ENCODE peak calls at places on chromosomes 7 and 10, in ten cellular contexts. W is heart left ventricle, H is PC-9, U is ovary, B is K562, J is tibial artery, Q is kidney, C is breast epithelium, O is mucosa of descending colon, E is WERI-Rb-1. K is an unnamed sample.

GRCh38 chr10:46028584-46029570 is 1.5 kb downstream of the NCOA4 start:
- DNase-seq in W (no peak), H (peak; percentile 85), U (no peak), B (no peak), J (no peak), Q (no peak), C (no peak), O (no peak), E (peak; percentile 24), K (no peak)

GRCh38 chr7:21642422-21642821 is 99.6 kb downstream of the DNAH11 start:
- DNase-seq in W (no peak), H (no peak), U (no peak), B (no peak), J (no peak), Q (no peak), C (no peak), O (no peak), E (no peak), K (no peak)

GRCh38 chr7:50308301-50309129 is 4.0 kb downstream of the IKZF1 start:
- DNase-seq in W (no peak), H (no peak), U (no peak), B (peak; percentile 38), J (no peak), Q (no peak), C (no peak), O (no peak), E (no peak), K (no peak)

GRCh38 chr7:6658618-6659345 is 21.7 kb downstream of the ZNF316 start:
- DNase-seq in W (no peak), H (no peak), U (no peak), B (no peak), J (no peak), Q (no peak), C (no peak), O (no peak), E (no peak), K (no peak)

GRCh38 chr10:96217711-96218110 is 53.7 kb downstream of the BLNK start:
- DNase-seq in W (no peak), H (no peak), U (no peak), B (no peak), J (no peak), Q (no peak), C (no peak), O (no peak), E (no peak), K (no peak)

GRCh38 chr10:79393924-79394610 is 46.8 kb downstream of the PPIF start:
- DNase-seq in W (peak; percentile 18), H (no peak), U (no peak), B (no peak), J (no peak), Q (peak; percentile 50), C (peak; percentile 14), O (peak; percentile 18), E (no peak), K (peak; percentile 7)

GRCh38 chr7:12786494-12786893 is 99.1 kb downstream of the ARL4A start:
- DNase-seq in W (no peak), H (no peak), U (no peak), B (no peak), J (no peak), Q (no peak), C (no peak), O (no peak), E (no peak), K (no peak)

GRCh38 chr10:98528166-98528784 is 81.5 kb upstream of the HPS1 start:
- DNase-seq in W (no peak), H (no peak), U (no peak), B (no peak), J (no peak), Q (no peak), C (no peak), O (no peak), E (no peak), K (no peak)

GRCh38 chr10:34748357-34748756 is 66.7 kb downstream of the PARD3 start:
- DNase-seq in W (no peak), H (no peak), U (no peak), B (no peak), J (no peak), Q (no peak), C (no peak), O (no peak), E (no peak), K (no peak)

GRCh38 chr7:32586291-32587221 is 91.3 kb downstream of the AVL9 start:
- DNase-seq in W (peak; percentile 74), H (no peak), U (no peak), B (peak; percentile 21), J (no peak), Q (no peak), C (no peak), O (no peak), E (no peak), K (peak; percentile 54)

GRCh38 chr10:3778708-3779108 is 6.3 kb downstream of the KLF6 start:
- DNase-seq in W (no peak), H (no peak), U (peak; percentile 1), B (no peak), J (no peak), Q (no peak), C (no peak), O (no peak), E (no peak), K (no peak)

GRCh38 chr10:14686356-14686755 is 88.3 kb downstream of the FAM107B start:
- DNase-seq in W (no peak), H (no peak), U (no peak), B (no peak), J (no peak), Q (no peak), C (no peak), O (no peak), E (no peak), K (no peak)

GRCh38 chr7:92835140-92835850 is 1.1 kb downstream of the CDK6 start:
- DNase-seq in W (peak; percentile 54), H (peak; percentile 84), U (peak; percentile 46), B (peak; percentile 67), J (peak; percentile 70), Q (peak; percentile 86), C (peak; percentile 53), O (peak; percentile 77), E (peak; percentile 40), K (peak; percentile 49)

GRCh38 chr10:1180836-1181235 is 124.7 kb downstream of the WDR37 start:
- DNase-seq in W (no peak), H (no peak), U (no peak), B (no peak), J (peak; percentile 19), Q (no peak), C (peak; percentile 3), O (no peak), E (no peak), K (no peak)

GRCh38 chr7:86914468-86915054 is 144.9 kb downstream of the ELAPOR2 start:
- DNase-seq in W (no peak), H (no peak), U (no peak), B (peak; percentile 34), J (no peak), Q (no peak), C (no peak), O (no peak), E (no peak), K (no peak)

GRCh38 chr10:108653466-108653865 is 1269.8 kb downstream of the XPNPEP1 start:
- DNase-seq in W (no peak), H (no peak), U (no peak), B (no peak), J (no peak), Q (no peak), C (no peak), O (no peak), E (no peak), K (no peak)

GRCh38 chr10:11192304-11193018 is 174.8 kb downstream of the CELF2 start:
- DNase-seq in W (peak; percentile 65), H (no peak), U (no peak), B (no peak), J (peak; percentile 77), Q (no peak), C (no peak), O (no peak), E (no peak), K (peak; percentile 57)
- H3K36me3 ChIP-seq in W (peaks cover 10% of the 10 kb centered on the region), H (no peaks in the 10 kb centered on the region), U (no peaks in the 10 kb centered on the region), B (no peaks in the 10 kb centered on the region), J (peaks cover 7% of the 10 kb centered on the region), Q (no peaks in the 10 kb centered on the region), C (no peaks in the 10 kb centered on the region), O (no peaks in the 10 kb centered on the region), E (no peaks in the 10 kb centered on the region), K (no peaks in the 10 kb centered on the region)

DNA sequence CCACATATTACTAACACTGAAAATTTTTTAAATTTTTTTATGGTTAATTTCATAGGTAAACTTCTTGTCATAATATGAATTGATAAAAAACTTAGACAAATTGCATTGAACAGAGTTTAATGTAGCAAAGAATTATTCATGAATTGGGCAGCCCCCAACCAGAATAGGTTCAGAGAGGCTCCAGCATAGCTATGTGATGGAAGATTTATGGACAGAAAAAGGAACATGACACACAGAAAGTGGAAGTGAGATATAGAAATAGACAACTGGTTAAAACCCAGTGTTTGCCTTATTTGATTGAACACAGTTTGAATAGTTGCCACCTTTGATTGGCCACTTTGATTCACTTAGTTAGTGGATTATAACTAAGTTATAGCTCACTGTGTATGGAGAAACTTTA is 87.2 kb downstream of the AHR start:
- DNase-seq in W (no peak), H (no peak), U (no peak), B (no peak), J (no peak), Q (no peak), C (no peak), O (no peak), E (no peak), K (no peak)
- TF ChIP-seq CTCF in W (no peak), H (no peak), U (no peak), B (no peak), J (no peak), Q (no peak), C (no peak), O (no peak), E (no peak), K (no peak)

GRCh38 chr10:70197235-70197952 is 27.1 kb upstream of the SAR1A start:
- DNase-seq in W (no peak), H (no peak), U (no peak), B (no peak), J (no peak), Q (no peak), C (no peak), O (no peak), E (no peak), K (no peak)
- H3K36me3 ChIP-seq in W (peaks cover 42% of the 10 kb centered on the region), H (peaks cover 19% of the 10 kb centered on the region), U (no peaks in the 10 kb centered on the region), B (peaks cover 48% of the 10 kb centered on the region), J (peaks cover 27% of the 10 kb centered on the region), Q (no peaks in the 10 kb centered on the region), C (peaks cover 9% of the 10 kb centered on the region), O (no peaks in the 10 kb centered on the region), E (peaks cover 41% of the 10 kb centered on the region), K (peaks cover 41% of the 10 kb centered on the region)

DNA sequence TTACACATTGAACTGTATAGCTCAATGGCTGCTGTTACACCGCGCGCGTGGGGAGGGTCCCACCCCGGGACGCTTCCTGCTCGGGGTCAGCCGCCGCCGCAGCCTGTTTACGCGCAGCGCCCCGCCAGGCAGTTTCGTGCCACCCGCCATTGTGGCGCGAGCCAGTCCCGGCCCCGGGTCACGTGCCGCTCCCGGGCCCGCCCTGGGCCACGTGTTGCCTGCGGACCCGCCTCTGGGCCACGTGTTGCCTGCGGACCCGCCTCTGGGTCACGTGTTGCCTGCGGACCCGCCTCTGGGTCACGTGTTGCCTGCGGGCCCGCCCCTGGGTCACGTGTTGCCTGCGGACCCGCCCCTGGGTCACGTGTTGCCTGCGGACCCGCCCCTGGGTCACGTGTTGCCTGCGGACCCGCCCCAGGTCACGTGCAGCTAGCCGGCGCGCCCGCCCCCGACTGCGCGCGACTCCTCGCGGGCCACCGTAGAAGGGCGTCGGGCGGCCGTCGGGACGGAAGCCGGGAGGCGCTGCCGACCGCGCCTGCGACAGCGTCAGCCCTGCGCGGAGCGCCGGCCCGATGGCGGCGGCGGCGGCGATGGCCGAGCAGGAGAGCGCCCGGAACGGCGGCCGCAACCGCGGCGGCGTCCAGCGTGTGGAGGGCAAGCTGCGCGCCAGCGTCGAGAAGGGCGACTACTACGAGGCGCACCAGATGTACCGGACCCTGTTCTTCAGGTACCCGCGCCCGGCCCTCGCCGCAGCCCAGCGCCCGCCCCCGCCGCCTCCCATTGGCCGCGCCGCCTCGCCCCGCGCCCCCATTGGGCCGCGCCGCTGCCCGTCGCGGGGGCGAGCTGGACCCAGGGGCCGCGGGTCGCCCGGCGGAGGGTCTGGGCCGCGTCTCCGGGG is at the start of gene GET4:
- DNase-seq in W (peak; percentile 98), H (peak; percentile 76), U (peak; percentile 98), B (peak; percentile 87), J (peak; percentile 99), Q (peak; percentile 100), C (peak; percentile 97), O (peak; percentile 98), E (peak; percentile 94), K (peak; percentile 96)
- TF ChIP-seq CTCF in W (peak; percentile 27), H (no peak), U (peak; percentile 46), B (peak; percentile 30), J (peak; percentile 20), Q (no peak), C (no peak), O (no peak), E (no peak), K (peak; percentile 38)